ENCODE peak calls at places on chromosome 15, in five cellular contexts. One of them, this sample, is unnamed.
A peak's percentile ranks its signal among the peaks of the same experiment; 100 is the strongest.

GRCh38 chr15:58361291-58361759 is 70.5 kb upstream of the LIPC start:
- DNase-seq in K562: no peak
- DNase-seq in A549: no peak
- DNase-seq in HepG2: no peak
- DNase-seq in GM12878: no peak
- DNase-seq in this sample: no peak

GRCh38 chr15:50777045-50777444 is 11.5 kb upstream of the SPPL2A start:
- DNase-seq in K562: no peak
- DNase-seq in A549: peak; percentile 21
- DNase-seq in HepG2: no peak
- DNase-seq in GM12878: no peak
- DNase-seq in this sample: no peak

GRCh38 chr15:36024066-36024465 is 478.1 kb upstream of the DPH6 start:
- DNase-seq in K562: no peak
- DNase-seq in A549: no peak
- DNase-seq in HepG2: no peak
- DNase-seq in GM12878: no peak
- DNase-seq in this sample: no peak

GRCh38 chr15:97902140-97902780 is 58.2 kb upstream of the ARRDC4 start:
- DNase-seq in K562: no peak
- DNase-seq in A549: no peak
- DNase-seq in HepG2: no peak
- DNase-seq in GM12878: no peak
- DNase-seq in this sample: no peak

GRCh38 chr15:25437751-25438600 is 848 bp downstream of the UBE3A start:
- DNase-seq in K562: peak; percentile 54
- DNase-seq in A549: peak; percentile 42
- DNase-seq in HepG2: peak; percentile 25
- DNase-seq in GM12878: no peak
- DNase-seq in this sample: no peak

GRCh38 chr15:83398591-83398990 is 48.5 kb upstream of the SH3GL3 start:
- DNase-seq in K562: no peak
- DNase-seq in A549: no peak
- DNase-seq in HepG2: no peak
- DNase-seq in GM12878: no peak
- DNase-seq in this sample: no peak

GRCh38 chr15:79872358-79873017 is 24.3 kb downstream of the MTHFS start:
- DNase-seq in K562: no peak
- DNase-seq in A549: peak; percentile 20
- DNase-seq in HepG2: no peak
- DNase-seq in GM12878: no peak
- DNase-seq in this sample: no peak

GRCh38 chr15:100592898-100593297 is 9.1 kb downstream of the LINS1 start:
- DNase-seq in K562: no peak
- DNase-seq in A549: no peak
- DNase-seq in HepG2: no peak
- DNase-seq in GM12878: no peak
- DNase-seq in this sample: no peak

GRCh38 chr15:76217867-76218217 is 93.4 kb downstream of the ETFA start:
- DNase-seq in K562: no peak
- DNase-seq in A549: no peak
- DNase-seq in HepG2: no peak
- DNase-seq in GM12878: no peak
- DNase-seq in this sample: no peak

GRCh38 chr15:65033659-65034269 is 4.3 kb upstream of the MTFMT start:
- DNase-seq in K562: peak; percentile 49
- DNase-seq in A549: peak; percentile 64
- DNase-seq in HepG2: peak; percentile 63
- DNase-seq in GM12878: no peak
- DNase-seq in this sample: peak; percentile 42

GRCh38 chr15:81752149-81752942 is 293.5 kb downstream of the MEX3B start:
- DNase-seq in K562: no peak
- DNase-seq in A549: no peak
- DNase-seq in HepG2: no peak
- DNase-seq in GM12878: no peak
- DNase-seq in this sample: no peak

GRCh38 chr15:63388511-63388910 is 6.9 kb upstream of the CA12 start:
- DNase-seq in K562: no peak
- DNase-seq in A549: no peak
- DNase-seq in HepG2: no peak
- DNase-seq in GM12878: no peak
- DNase-seq in this sample: no peak

GRCh38 chr15:88077249-88077810 is 179.2 kb downstream of the NTRK3 start:
- DNase-seq in K562: no peak
- DNase-seq in A549: no peak
- DNase-seq in HepG2: no peak
- DNase-seq in GM12878: no peak
- DNase-seq in this sample: no peak

GRCh38 chr15:80999623-81000036 is 1.1 kb upstream of the TLNRD1 start:
- DNase-seq in K562: peak; percentile 54
- DNase-seq in A549: no peak
- DNase-seq in HepG2: no peak
- DNase-seq in GM12878: no peak
- DNase-seq in this sample: no peak

GRCh38 chr15:30023798-30024295 is 58.9 kb upstream of the GOLGA8J start:
- DNase-seq in K562: no peak
- DNase-seq in A549: no peak
- DNase-seq in HepG2: no peak
- DNase-seq in GM12878: no peak
- DNase-seq in this sample: no peak

GRCh38 chr15:92921215-92922131 is 21.3 kb downstream of the CHD2 start:
- DNase-seq in K562: no peak
- DNase-seq in A549: peak; percentile 60
- DNase-seq in HepG2: no peak
- DNase-seq in GM12878: no peak
- DNase-seq in this sample: no peak

GRCh38 chr15:29039466-29040366 is 153.9 kb downstream of the APBA2 start:
- DNase-seq in K562: no peak
- DNase-seq in A549: no peak
- DNase-seq in HepG2: no peak
- DNase-seq in GM12878: peak; percentile 7
- DNase-seq in this sample: no peak

GRCh38 chr15:58864602-58865419 is 68.7 kb downstream of the SLTM start:
- DNase-seq in K562: no peak
- DNase-seq in A549: no peak
- DNase-seq in HepG2: peak; percentile 95
- DNase-seq in GM12878: no peak
- DNase-seq in this sample: peak; percentile 83

GRCh38 chr15:71678191-71678590 is 132.2 kb upstream of the NR2E3 start:
- DNase-seq in K562: no peak
- DNase-seq in A549: no peak
- DNase-seq in HepG2: no peak
- DNase-seq in GM12878: no peak
- DNase-seq in this sample: no peak

GRCh38 chr15:50377867-50378751 is 23.1 kb upstream of the GABPB1 start:
- DNase-seq in K562: no peak
- DNase-seq in A549: no peak
- DNase-seq in HepG2: no peak
- DNase-seq in GM12878: peak; percentile 93
- DNase-seq in this sample: no peak

GRCh38 chr15:88987951-88988671 is 74.9 kb upstream of the MFGE8 start:
- DNase-seq in K562: peak; percentile 47
- DNase-seq in A549: no peak
- DNase-seq in HepG2: no peak
- DNase-seq in GM12878: no peak
- DNase-seq in this sample: no peak

GRCh38 chr15:83365370-83365938 is 81.0 kb upstream of the BNC1 start:
- DNase-seq in K562: no peak
- DNase-seq in A549: peak; percentile 32
- DNase-seq in HepG2: no peak
- DNase-seq in GM12878: no peak
- DNase-seq in this sample: peak; percentile 76

GRCh38 chr15:35671197-35671596 is 125.2 kb upstream of the DPH6 start:
- DNase-seq in K562: no peak
- DNase-seq in A549: no peak
- DNase-seq in HepG2: no peak
- DNase-seq in GM12878: no peak
- DNase-seq in this sample: no peak

GRCh38 chr15:39461536-39462140 is 119.2 kb upstream of the THBS1 start:
- DNase-seq in K562: no peak
- DNase-seq in A549: no peak
- DNase-seq in HepG2: no peak
- DNase-seq in GM12878: no peak
- DNase-seq in this sample: no peak

GRCh38 chr15:67130673-67131601 is 65.5 kb downstream of the SMAD3 start:
- DNase-seq in K562: no peak
- DNase-seq in A549: no peak
- DNase-seq in HepG2: no peak
- DNase-seq in GM12878: no peak
- DNase-seq in this sample: no peak

GRCh38 chr15:34354286-34354685 is 11.2 kb downstream of the NUTM1 start:
- DNase-seq in K562: no peak
- DNase-seq in A549: no peak
- DNase-seq in HepG2: no peak
- DNase-seq in GM12878: no peak
- DNase-seq in this sample: no peak

GRCh38 chr15:66251065-66251789 is 2.3 kb downstream of the MEGF11 start:
- DNase-seq in K562: no peak
- DNase-seq in A549: no peak
- DNase-seq in HepG2: no peak
- DNase-seq in GM12878: no peak
- DNase-seq in this sample: no peak

GRCh38 chr15:83362706-83363105 is 78.2 kb upstream of the BNC1 start:
- DNase-seq in K562: no peak
- DNase-seq in A549: no peak
- DNase-seq in HepG2: no peak
- DNase-seq in GM12878: no peak
- DNase-seq in this sample: no peak

GRCh38 chr15:25188051-25188450 is 233.3 kb downstream of the SNRPN start:
- DNase-seq in K562: no peak
- DNase-seq in A549: no peak
- DNase-seq in HepG2: no peak
- DNase-seq in GM12878: no peak
- DNase-seq in this sample: no peak

GRCh38 chr15:48017747-48018146 is 103.0 kb upstream of the SLC24A5 start:
- DNase-seq in K562: no peak
- DNase-seq in A549: no peak
- DNase-seq in HepG2: no peak
- DNase-seq in GM12878: no peak
- DNase-seq in this sample: no peak

GRCh38 chr15:71742964-71743363 is 67.4 kb upstream of the NR2E3 start:
- DNase-seq in K562: no peak
- DNase-seq in A549: no peak
- DNase-seq in HepG2: no peak
- DNase-seq in GM12878: no peak
- DNase-seq in this sample: no peak

DNA sequence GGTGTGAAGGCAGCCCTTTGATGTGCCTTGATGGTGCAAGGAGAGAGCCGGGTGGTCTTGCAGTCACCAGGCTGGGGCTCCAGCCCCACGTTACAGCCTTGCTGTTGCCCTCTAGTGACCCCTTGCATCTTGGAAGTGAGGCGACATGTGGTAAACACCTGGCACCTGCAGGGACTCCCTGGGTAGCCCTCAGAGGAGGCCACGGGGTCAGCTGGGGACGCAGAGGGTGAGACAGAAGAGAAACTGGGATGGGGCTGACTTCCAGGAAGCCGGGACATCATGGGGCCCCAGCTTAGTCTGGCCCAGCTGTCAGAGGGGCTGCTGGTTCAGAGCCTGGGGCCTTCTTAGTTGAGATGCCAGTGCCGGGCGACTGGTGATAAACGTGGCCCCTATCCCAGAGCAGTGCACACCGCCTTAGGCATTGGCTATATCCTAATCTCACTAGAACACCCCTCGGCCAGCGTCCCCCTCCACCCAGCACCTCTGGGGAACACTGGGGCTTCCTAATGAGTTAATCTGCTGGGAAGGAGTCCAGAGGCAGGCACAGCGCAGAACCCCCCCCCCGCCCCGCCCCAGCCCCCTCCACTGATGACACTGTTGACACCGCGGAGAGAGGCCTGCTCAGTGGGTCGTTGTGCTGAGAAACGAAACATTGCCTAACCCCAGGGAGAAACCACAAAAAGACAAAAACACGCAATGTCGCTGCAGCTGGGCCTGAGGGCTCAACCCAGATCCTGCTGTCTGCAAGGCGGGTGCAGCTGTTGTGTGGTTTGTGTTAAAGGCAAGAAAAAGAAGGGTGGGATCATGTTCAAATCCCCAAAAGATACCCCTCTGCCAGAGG is 60.5 kb upstream of the KLF13 start:
- DNase-seq in K562: no peak
- DNase-seq in A549: no peak
- DNase-seq in HepG2: no peak
- DNase-seq in GM12878: peak; percentile 86
- DNase-seq in this sample: peak; percentile 42
- TF ChIP-seq KDM1A in K562: no peak
- TF ChIP-seq KDM1A in A549: no peak
- TF ChIP-seq KDM1A in HepG2: no peak
- TF ChIP-seq KDM1A in GM12878: no peak
- TF ChIP-seq KDM1A in this sample: no peak

GRCh38 chr15:42024303-42024702 is 3.5 kb upstream of the PLA2G4E start:
- DNase-seq in K562: no peak
- DNase-seq in A549: no peak
- DNase-seq in HepG2: no peak
- DNase-seq in GM12878: no peak
- DNase-seq in this sample: no peak
- TF ChIP-seq KDM1A in K562: no peak
- TF ChIP-seq KDM1A in A549: no peak
- TF ChIP-seq KDM1A in HepG2: no peak
- TF ChIP-seq KDM1A in GM12878: no peak
- TF ChIP-seq KDM1A in this sample: no peak

DNA sequence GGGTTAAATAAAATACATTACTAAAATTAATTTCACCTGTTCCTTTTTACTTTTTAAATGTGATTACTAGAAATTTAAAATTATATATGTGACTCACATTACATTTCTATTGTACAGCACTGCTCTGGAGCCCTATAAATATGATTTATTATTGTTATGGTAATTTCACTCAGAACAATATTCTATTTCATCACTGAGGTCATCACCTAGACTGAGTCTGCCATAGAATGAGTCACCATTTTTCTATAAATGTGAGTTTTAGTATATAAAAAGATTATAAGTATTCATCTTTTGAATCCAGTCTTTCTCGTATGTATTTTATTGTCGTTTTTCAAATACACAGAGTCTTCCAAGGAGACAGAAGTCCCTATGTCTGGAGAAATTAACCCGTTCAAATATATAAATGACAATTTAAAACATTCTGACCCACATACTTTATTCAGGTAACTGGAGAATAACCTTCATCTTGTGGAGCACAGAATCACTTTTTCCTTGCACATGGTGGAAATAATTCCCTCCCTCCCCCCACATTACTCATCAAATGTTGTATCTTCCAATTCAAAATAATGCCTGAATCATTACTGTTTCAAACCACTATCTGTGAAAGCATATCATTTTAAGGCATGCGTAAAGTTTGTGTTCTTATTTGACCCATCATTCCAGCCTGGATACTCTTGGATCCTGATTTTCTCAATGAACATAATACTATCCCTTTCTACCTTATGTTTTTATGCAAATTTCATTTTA is 30.0 kb downstream of the CHST14 start:
- DNase-seq in K562: no peak
- DNase-seq in A549: no peak
- DNase-seq in HepG2: no peak
- DNase-seq in GM12878: no peak
- DNase-seq in this sample: no peak
- TF ChIP-seq KDM1A in K562: no peak
- TF ChIP-seq KDM1A in A549: no peak
- TF ChIP-seq KDM1A in HepG2: no peak
- TF ChIP-seq KDM1A in GM12878: no peak
- TF ChIP-seq KDM1A in this sample: no peak

GRCh38 chr15:69523010-69524001 is 70.7 kb downstream of the RPLP1 start:
- DNase-seq in K562: peak; percentile 60
- DNase-seq in A549: peak; percentile 82
- DNase-seq in HepG2: peak; percentile 38
- DNase-seq in GM12878: no peak
- DNase-seq in this sample: peak; percentile 92
- TF ChIP-seq KDM1A in K562: peak; percentile 17
- TF ChIP-seq KDM1A in A549: peak; percentile 87
- TF ChIP-seq KDM1A in HepG2: no peak
- TF ChIP-seq KDM1A in GM12878: no peak
- TF ChIP-seq KDM1A in this sample: no peak

This sample was measured in H1.